ENCODE peak calls at places on chromosomes 16 and 17, in six cellular contexts. E, J, O, V, P and G are unnamed samples.

GRCh38 chr17:2484876-2485275 is 26.8 kb downstream of the METTL16 start:
- DNase-seq in E (no peak), J (no peak), O (peak; percentile 85), V (no peak), P (no peak), G (no peak)

GRCh38 chr16:54115558-54115957 is 171.0 kb downstream of the IRX3 start:
- DNase-seq in E (no peak), J (no peak), O (no peak), V (no peak), P (no peak), G (no peak)

GRCh38 chr16:8963010-8963824 is 489 bp downstream of the USP7 start:
- DNase-seq in E (no peak), J (no peak), O (no peak), V (peak; percentile 48), P (no peak), G (peak; percentile 60)

GRCh38 chr16:14405611-14406537 is 224.2 kb downstream of the PARN start:
- DNase-seq in E (no peak), J (no peak), O (no peak), V (peak; percentile 78), P (peak; percentile 16), G (peak; percentile 61)

GRCh38 chr17:65055708-65056638 is 567 bp downstream of the GNA13 start:
- DNase-seq in E (peak; percentile 73), J (peak; percentile 43), O (peak; percentile 47), V (peak; percentile 59), P (peak; percentile 50), G (peak; percentile 74)

GRCh38 chr17:13306310-13306962 is 288.6 kb upstream of the ELAC2 start:
- DNase-seq in E (peak; percentile 34), J (peak; percentile 88), O (peak; percentile 51), V (peak; percentile 21), P (peak; percentile 86), G (peak; percentile 89)

GRCh38 chr16:81544691-81545365 is 100.2 kb downstream of the CMIP start:
- DNase-seq in E (no peak), J (peak; percentile 59), O (no peak), V (no peak), P (no peak), G (no peak)

GRCh38 chr17:7191571-7192270 is 12.6 kb upstream of the ASGR1 start:
- DNase-seq in E (peak; percentile 82), J (no peak), O (no peak), V (peak; percentile 38), P (peak; percentile 34), G (peak; percentile 62)

GRCh38 chr16:10950393-10950792 is 6.0 kb downstream of the CLEC16A start:
- DNase-seq in E (no peak), J (no peak), O (peak; percentile 72), V (no peak), P (peak; percentile 67), G (peak; percentile 33)

GRCh38 chr17:80481284-80482057 is 5.1 kb upstream of the NPTX1 start:
- DNase-seq in E (no peak), J (no peak), O (no peak), V (no peak), P (no peak), G (no peak)

GRCh38 chr17:4310349-4311060 is 46.7 kb upstream of the ANKFY1 start:
- DNase-seq in E (no peak), J (peak; percentile 47), O (no peak), V (no peak), P (no peak), G (peak; percentile 15)

GRCh38 chr17:64024781-64025731 is 4.6 kb upstream of the ICAM2 start:
- DNase-seq in E (no peak), J (no peak), O (no peak), V (no peak), P (peak; percentile 43), G (peak; percentile 47)

GRCh38 chr16:11595908-11596504 is 9.3 kb upstream of the LITAF start:
- DNase-seq in E (no peak), J (no peak), O (no peak), V (no peak), P (no peak), G (no peak)

GRCh38 chr17:56679148-56679766 is 85.8 kb downstream of the NOG start:
- DNase-seq in E (peak; percentile 66), J (peak; percentile 58), O (peak; percentile 34), V (peak; percentile 4), P (peak; percentile 68), G (peak; percentile 67)

GRCh38 chr16:67248401-67249177 is at the start of gene SLC9A5:
- DNase-seq in E (no peak), J (no peak), O (no peak), V (peak; percentile 32), P (no peak), G (peak; percentile 65)

GRCh38 chr17:82320956-82321927 is 3.8 kb upstream of the CD7 start:
- DNase-seq in E (peak; percentile 66), J (no peak), O (no peak), V (peak; percentile 58), P (no peak), G (peak; percentile 36)

GRCh38 chr17:62653002-62653830 is 25.7 kb downstream of the MRC2 start:
- DNase-seq in E (peak; percentile 94), J (peak; percentile 55), O (no peak), V (no peak), P (peak; percentile 68), G (peak; percentile 85)

GRCh38 chr17:16328997-16329396 is 24.3 kb downstream of the CENPV start:
- DNase-seq in E (peak; percentile 63), J (no peak), O (peak; percentile 11), V (no peak), P (peak; percentile 34), G (peak; percentile 10)

GRCh38 chr17:48121921-48122650 is 14.5 kb downstream of the SNX11 start:
- DNase-seq in E (no peak), J (no peak), O (no peak), V (no peak), P (no peak), G (no peak)

GRCh38 chr16:88688013-88688778 is 1.9 kb upstream of the SNAI3 start:
- DNase-seq in E (no peak), J (no peak), O (no peak), V (no peak), P (no peak), G (no peak)

GRCh38 chr17:81440511-81441244 is 45.4 kb downstream of the BAHCC1 start:
- DNase-seq in E (peak; percentile 87), J (no peak), O (no peak), V (peak; percentile 81), P (peak; percentile 25), G (peak; percentile 13)

GRCh38 chr16:27436065-27436464 is 34.1 kb downstream of the IL21R start:
- DNase-seq in E (no peak), J (no peak), O (no peak), V (no peak), P (no peak), G (no peak)

DNA sequence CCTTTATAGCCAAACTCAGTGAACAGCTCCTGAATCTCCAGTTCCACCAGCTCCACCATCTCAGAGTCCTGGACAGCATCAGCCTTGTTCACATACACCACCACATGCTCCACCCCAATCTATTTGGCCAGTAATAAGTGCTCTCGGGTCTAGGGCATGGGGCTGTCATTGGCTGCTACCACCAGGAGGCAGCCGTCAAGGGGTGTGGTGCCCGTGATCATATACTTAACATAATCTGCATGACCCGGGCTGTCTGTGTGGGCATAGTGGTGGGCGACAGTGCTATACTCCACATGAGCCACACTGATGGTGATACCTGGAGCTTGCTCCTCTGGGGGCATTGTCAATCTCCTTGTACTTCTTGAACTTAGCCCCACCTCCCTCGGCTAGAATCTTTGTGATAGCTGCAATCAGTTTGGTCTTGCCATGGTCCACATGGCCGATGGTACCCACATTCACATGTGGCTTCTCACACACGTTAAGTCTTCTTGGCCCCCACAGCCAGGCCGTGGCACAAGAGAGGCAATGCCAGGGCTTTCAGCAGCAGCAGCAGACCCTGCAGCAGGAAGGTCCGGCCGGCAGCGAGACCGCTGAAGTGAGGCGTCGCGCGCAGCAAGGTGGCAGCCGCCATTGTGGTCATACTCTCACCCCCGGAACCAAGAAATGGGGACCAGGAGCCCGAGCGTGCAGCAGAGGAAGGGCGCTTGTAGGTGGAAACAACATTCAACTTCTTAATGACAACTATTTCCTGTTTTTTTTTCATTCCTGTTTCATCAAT is 210.3 kb upstream of the WSB1 start:
- DNase-seq in E (no peak), J (no peak), O (no peak), V (no peak), P (no peak), G (no peak)
- H3K4me1 ChIP-seq in E (no peaks in the 10 kb centered on the region), J (no peaks in the 10 kb centered on the region), O (no peaks in the 10 kb centered on the region), V (no peaks in the 10 kb centered on the region), P (no peaks in the 10 kb centered on the region), G (no peaks in the 10 kb centered on the region)

DNA sequence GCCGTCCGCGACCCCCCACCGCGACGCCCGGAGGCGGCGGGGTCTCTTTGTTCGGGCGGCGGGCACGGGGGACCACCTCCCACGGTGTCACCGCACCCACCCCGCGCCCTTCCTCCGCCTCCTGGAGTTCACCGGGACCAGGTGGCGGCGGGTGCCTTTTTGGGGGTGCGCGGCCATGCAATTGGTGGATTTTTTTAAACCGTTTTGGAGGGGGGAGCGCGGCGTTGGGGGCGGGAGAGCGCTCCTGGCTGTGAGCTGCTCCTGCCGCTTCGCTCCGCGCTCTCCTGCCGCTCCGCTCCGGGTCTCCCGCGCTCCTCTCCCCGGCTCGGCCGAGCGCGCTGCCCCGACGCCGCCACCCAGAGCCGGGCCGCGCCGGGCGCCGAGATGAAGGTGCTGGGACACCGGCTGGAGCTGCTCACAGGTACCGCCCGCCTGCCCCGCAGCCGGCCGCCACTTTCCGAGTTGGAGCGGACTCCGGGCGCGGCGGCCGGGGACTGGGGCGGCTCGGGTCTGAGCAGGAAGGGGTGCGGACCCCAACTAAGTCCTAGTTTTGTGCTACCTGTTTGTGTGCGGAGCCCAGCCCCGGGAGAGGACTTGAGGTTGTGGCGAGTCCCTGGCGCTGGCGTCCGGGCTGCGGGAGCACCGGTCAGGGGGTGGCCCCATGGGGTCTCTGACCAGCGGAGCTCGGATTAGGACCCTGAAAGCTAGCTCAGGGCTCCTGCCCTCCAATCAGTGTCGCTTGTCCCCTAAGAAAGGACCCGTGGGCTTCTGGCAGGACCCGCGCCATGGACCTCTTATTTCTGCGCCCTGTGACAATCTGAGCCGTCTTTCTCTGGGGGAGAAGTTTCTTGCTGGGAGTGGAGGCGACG is 35.7 kb upstream of the NDRG4 start:
- DNase-seq in E (no peak), J (no peak), O (peak; percentile 31), V (no peak), P (peak; percentile 39), G (peak; percentile 22)
- H3K4me2 ChIP-seq in E (peak overlapping the region; percentile 100), J (no peak overlapping the region), O (peak overlapping the region; percentile 86), V (peak overlapping the region; percentile 56), P (peak overlapping the region; percentile 94), G (no peak overlapping the region)

DNA sequence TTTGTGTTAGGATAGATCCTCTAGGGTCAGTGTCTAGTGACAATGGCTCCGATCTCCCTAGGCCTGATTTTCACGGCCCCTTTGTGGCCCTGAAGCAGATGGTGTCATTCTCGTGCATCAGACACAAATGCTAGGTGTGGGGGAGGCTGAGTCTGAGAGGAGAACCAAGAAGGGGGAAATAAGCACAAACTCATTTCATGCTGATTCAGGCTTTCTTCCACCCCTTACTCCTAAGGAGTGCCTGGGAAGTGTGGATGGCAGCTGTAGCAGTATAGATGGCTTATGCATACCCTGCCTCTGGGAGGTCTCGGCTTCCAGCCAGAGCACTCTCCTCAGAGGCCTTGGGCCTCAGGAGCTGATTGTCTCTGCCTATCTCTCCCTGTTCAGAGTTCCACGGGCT is 1.8 kb upstream of the WNK4 start:
- DNase-seq in E (no peak), J (no peak), O (no peak), V (no peak), P (no peak), G (no peak)
- H3K4me1 ChIP-seq in E (peaks cover 42% of the 10 kb centered on the region), J (peaks cover 26% of the 10 kb centered on the region), O (peaks cover 28% of the 10 kb centered on the region), V (peaks cover 7% of the 10 kb centered on the region), P (peaks cover 37% of the 10 kb centered on the region), G (peaks cover 25% of the 10 kb centered on the region)

GRCh38 chr17:20926532-20926931 is 116.3 kb downstream of the USP22 start:
- DNase-seq in E (no peak), J (peak; percentile 50), O (no peak), V (no peak), P (peak; percentile 62), G (peak; percentile 24)
- H3K4me2 ChIP-seq in E (no peak overlapping the region), J (no peak overlapping the region), O (no peak overlapping the region), V (no peak overlapping the region), P (peak overlapping the region; percentile 56), G (no peak overlapping the region)